ENCODE peak calls at places on chromosome 3, in six cellular contexts. X is AG04450, Y is nephron progenitor cell, N is GM20000, H is neural crest cell, C is MCF 10A. K is an unnamed sample.
A peak's percentile ranks its signal among the peaks of the same experiment; 100 is the strongest.

GRCh38 chr3:61564405-61565059 is 3.2 kb downstream of the PTPRG start:
- DNase-seq in X (peak; percentile 27), Y (peak; percentile 93), N (peak; percentile 44), H (peak; percentile 85), C (no peak), K (peak; percentile 36)

GRCh38 chr3:23368731-23369130 is 165.6 kb downstream of the UBE2E2 start:
- DNase-seq in X (no peak), Y (no peak), N (no peak), H (no peak), C (no peak), K (no peak)

GRCh38 chr3:171543759-171544284 is 83.6 kb upstream of the TNIK start:
- DNase-seq in X (no peak), Y (no peak), N (no peak), H (no peak), C (no peak), K (no peak)

GRCh38 chr3:4245671-4246070 is 57.5 kb upstream of the SETMAR start:
- DNase-seq in X (no peak), Y (no peak), N (no peak), H (no peak), C (no peak), K (no peak)

GRCh38 chr3:119025390-119025789 is 9.3 kb downstream of the IGSF11 start:
- DNase-seq in X (no peak), Y (no peak), N (no peak), H (no peak), C (no peak), K (no peak)

GRCh38 chr3:158419820-158420653 is 151.0 kb upstream of the MLF1 start:
- DNase-seq in X (no peak), Y (no peak), N (no peak), H (no peak), C (peak; percentile 28), K (no peak)

GRCh38 chr3:171574556-171575240 is 114.5 kb upstream of the TNIK start:
- DNase-seq in X (no peak), Y (no peak), N (no peak), H (no peak), C (no peak), K (no peak)

GRCh38 chr3:177146646-177147045 is 50.6 kb downstream of the TBL1XR1 start:
- DNase-seq in X (no peak), Y (no peak), N (no peak), H (no peak), C (no peak), K (no peak)

GRCh38 chr3:117499189-117499870 is 789.8 kb downstream of the TUSC7 start:
- DNase-seq in X (no peak), Y (no peak), N (no peak), H (no peak), C (no peak), K (no peak)

GRCh38 chr3:16048435-16049318 is 125.8 kb upstream of the GALNT15 start:
- DNase-seq in X (peak; percentile 50), Y (peak; percentile 34), N (peak; percentile 75), H (peak; percentile 29), C (peak; percentile 84), K (peak; percentile 80)

GRCh38 chr3:126752303-126753190 is 48.5 kb downstream of the CHCHD6 start:
- DNase-seq in X (peak; percentile 57), Y (peak; percentile 82), N (peak; percentile 78), H (peak; percentile 76), C (peak; percentile 81), K (peak; percentile 73)

GRCh38 chr3:16433701-16434151 is 79.8 kb downstream of the RFTN1 start:
- DNase-seq in X (no peak), Y (no peak), N (peak; percentile 39), H (no peak), C (no peak), K (peak; percentile 30)

GRCh38 chr3:71395927-71396695 is 187.4 kb downstream of the FOXP1 start:
- DNase-seq in X (no peak), Y (no peak), N (no peak), H (no peak), C (peak; percentile 67), K (no peak)

GRCh38 chr3:125042725-125043406 is 12.9 kb downstream of the HEG1 start:
- DNase-seq in X (no peak), Y (no peak), N (no peak), H (no peak), C (no peak), K (no peak)

GRCh38 chr3:109195812-109196211 is 59.3 kb downstream of the C3orf85 start:
- DNase-seq in X (no peak), Y (no peak), N (no peak), H (no peak), C (peak; percentile 27), K (no peak)

GRCh38 chr3:122942937-122943827 is 84.4 kb downstream of the SEMA5B start:
- DNase-seq in X (peak; percentile 11), Y (peak; percentile 87), N (peak; percentile 66), H (peak; percentile 80), C (peak; percentile 80), K (peak; percentile 70)

GRCh38 chr3:15327941-15328340 is 4.4 kb downstream of the SH3BP5 start:
- DNase-seq in X (no peak), Y (no peak), N (peak; percentile 56), H (no peak), C (no peak), K (peak; percentile 53)

GRCh38 chr3:67334588-67334987 is 319.8 kb downstream of the SUCLG2 start:
- DNase-seq in X (no peak), Y (no peak), N (no peak), H (no peak), C (no peak), K (no peak)

GRCh38 chr3:100865442-100865841 is 127.8 kb downstream of the ABI3BP start:
- DNase-seq in X (no peak), Y (no peak), N (no peak), H (no peak), C (peak; percentile 9), K (no peak)

GRCh38 chr3:165404357-165405042 is 208.3 kb upstream of the SLITRK3 start:
- DNase-seq in X (no peak), Y (no peak), N (no peak), H (no peak), C (no peak), K (no peak)

GRCh38 chr3:165406425-165406824 is 210.2 kb upstream of the SLITRK3 start:
- DNase-seq in X (no peak), Y (no peak), N (no peak), H (no peak), C (no peak), K (no peak)
- TF ChIP-seq CTCF in X (no peak), Y (no peak), N (no peak), H (no peak), C (no peak), K (no peak)

GRCh38 chr3:191390580-191390979 is 60.3 kb upstream of the UTS2B start:
- DNase-seq in X (no peak), Y (no peak), N (no peak), H (no peak), C (no peak), K (no peak)

GRCh38 chr3:191387441-191388077 is 57.2 kb upstream of the UTS2B start:
- DNase-seq in X (no peak), Y (no peak), N (no peak), H (no peak), C (no peak), K (no peak)

GRCh38 chr3:191385101-191385500 is 54.8 kb upstream of the UTS2B start:
- DNase-seq in X (no peak), Y (no peak), N (no peak), H (no peak), C (no peak), K (no peak)

GRCh38 chr3:191391873-191392808 is 61.8 kb upstream of the UTS2B start:
- DNase-seq in X (no peak), Y (no peak), N (no peak), H (no peak), C (no peak), K (no peak)

DNA sequence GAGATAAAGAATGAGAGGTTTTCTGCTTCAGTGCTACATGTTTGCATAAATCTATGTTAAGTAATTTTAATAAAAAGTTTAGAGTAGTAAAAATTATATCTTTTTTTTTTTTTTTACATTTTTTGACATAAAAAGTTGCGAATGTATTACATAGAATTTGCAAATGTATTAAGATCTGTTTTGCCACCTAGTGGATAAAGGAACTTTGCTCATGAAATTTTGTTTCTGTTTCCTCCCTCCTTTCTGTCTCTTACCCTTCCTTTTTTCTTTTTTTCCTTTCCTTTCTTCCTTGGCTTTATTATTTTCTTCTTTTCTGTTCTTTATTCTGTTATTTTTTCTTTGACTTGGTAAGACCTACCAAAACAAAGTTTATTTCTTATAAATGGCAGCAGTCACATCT is 58.5 kb upstream of the UTS2B start:
- DNase-seq in X (no peak), Y (no peak), N (no peak), H (no peak), C (no peak), K (no peak)
- TF ChIP-seq CTCF in X (peak; percentile 46), Y (no peak), N (no peak), H (peak; percentile 57), C (peak; percentile 36), K (peak; percentile 30)

DNA sequence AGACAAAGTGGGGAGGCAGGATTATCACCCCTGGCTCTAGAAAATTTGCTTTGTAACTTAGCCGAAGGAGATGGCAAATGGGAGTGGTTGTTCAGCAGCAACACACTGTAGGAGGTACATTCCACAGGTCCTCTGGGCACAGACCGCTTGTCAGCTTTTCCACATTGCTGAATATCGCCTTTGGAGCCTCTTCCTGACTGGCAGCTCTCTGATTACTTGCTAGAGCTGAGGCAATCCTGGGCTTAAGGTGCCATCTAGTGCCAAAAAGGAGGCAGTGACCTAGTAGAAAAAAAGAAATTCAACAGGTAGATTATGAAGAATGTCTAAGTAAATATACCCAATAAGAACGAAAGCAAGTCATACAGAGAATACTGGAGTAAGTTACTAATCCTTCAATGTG is 13.1 kb upstream of the SCN5A start:
- DNase-seq in X (no peak), Y (no peak), N (no peak), H (no peak), C (peak; percentile 55), K (no peak)
- TF ChIP-seq CTCF in X (peak; percentile 45), Y (peak; percentile 34), N (no peak), H (peak; percentile 70), C (peak; percentile 59), K (peak; percentile 33)

GRCh38 chr3:167742338-167742737 is 6.8 kb downstream of the SERPINI1 start:
- DNase-seq in X (no peak), Y (no peak), N (no peak), H (no peak), C (no peak), K (no peak)

GRCh38 chr3:167739190-167739589 is 3.7 kb downstream of the SERPINI1 start:
- DNase-seq in X (no peak), Y (no peak), N (no peak), H (no peak), C (no peak), K (no peak)

GRCh38 chr3:167738037-167738436 is 2.5 kb downstream of the SERPINI1 start:
- DNase-seq in X (no peak), Y (no peak), N (no peak), H (no peak), C (no peak), K (no peak)

GRCh38 chr3:167743799-167744198 is 8.3 kb downstream of the SERPINI1 start:
- DNase-seq in X (no peak), Y (no peak), N (no peak), H (no peak), C (no peak), K (no peak)

DNA sequence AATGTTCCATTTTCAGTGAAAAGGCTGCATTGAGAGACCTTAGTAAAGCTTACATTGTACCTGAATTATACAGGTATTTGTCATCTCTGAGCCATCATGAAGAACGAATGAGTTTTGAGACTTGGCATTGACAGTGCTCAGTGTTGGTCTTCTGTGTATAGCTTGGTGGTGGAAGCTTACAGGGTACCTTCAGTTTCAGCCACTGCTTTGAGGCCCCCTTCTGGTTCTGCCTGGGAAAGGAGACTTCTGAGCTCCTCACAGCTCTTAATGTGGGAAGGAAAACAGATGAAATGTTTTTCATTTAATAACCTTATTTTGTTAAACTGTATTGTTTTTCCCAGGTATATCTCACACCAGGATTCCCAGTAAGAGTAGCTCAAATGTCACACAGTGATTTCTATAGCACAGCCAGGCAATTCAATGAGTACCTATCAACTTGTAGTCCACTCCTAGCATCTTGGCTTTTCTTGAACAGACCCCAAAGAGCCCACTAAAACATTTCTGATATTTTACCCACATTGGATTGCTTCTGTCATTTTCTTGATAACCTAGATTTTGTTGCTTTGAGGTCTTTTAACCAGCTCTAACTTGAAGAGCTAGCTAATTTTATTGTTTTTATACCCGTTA is 5.6 kb downstream of the SERPINI1 start:
- DNase-seq in X (no peak), Y (peak; percentile 30), N (peak; percentile 16), H (peak; percentile 14), C (peak; percentile 45), K (peak; percentile 24)
- TF ChIP-seq CTCF in X (peak; percentile 76), Y (peak; percentile 51), N (peak; percentile 36), H (peak; percentile 56), C (no peak), K (peak; percentile 69)